ENCODE peak calls at places on chromosomes 7 and 10, in four cellular contexts. U is progenitor cell of endocrine pancreas; N is activated CD8-positive, alpha-beta T cell treated with anti-CD3 and anti-CD28 coated beads for 36 hours; S is epithelial cell of proximal tubule. I is an unnamed sample.

GRCh38 chr10:102583435-102584417 is 60.6 kb upstream of the TRIM8 start:
- DNase-seq in S (peak), U (peak), N (peak), I (peak)

GRCh38 chr7:95549818-95550529 is 46.3 kb downstream of the PDK4 start:
- DNase-seq in S (peak), N (no peak), U (no peak), I (no peak)

GRCh38 chr10:96298362-96298761 is 5.9 kb upstream of the DNTT start:
- DNase-seq in N (no peak), S (no peak), U (no peak), I (no peak)

GRCh38 chr7:4689151-4689550 is 7.1 kb downstream of the FOXK1 start:
- DNase-seq in U (no peak), S (no peak), N (peak), I (no peak)

GRCh38 chr10:96896884-96897589 is 64.9 kb downstream of the LCOR start:
- DNase-seq in U (no peak), N (no peak), S (no peak), I (no peak)

GRCh38 chr10:124240721-124241350 is 147.4 kb upstream of the CHST15 start:
- DNase-seq in U (no peak), S (no peak), N (no peak), I (peak)

GRCh38 chr10:110265573-110266193 is 39.0 kb downstream of the SMNDC1 start:
- DNase-seq in N (no peak), S (no peak), U (no peak), I (no peak)

GRCh38 chr10:101565370-101565900 is 22.6 kb downstream of the POLL start:
- DNase-seq in N (no peak), S (no peak), U (no peak), I (no peak)

GRCh38 chr10:6400331-6400730 is 179.7 kb downstream of the PRKCQ start:
- DNase-seq in S (no peak), U (no peak), N (no peak), I (no peak)

GRCh38 chr10:116521424-116522305 is 24.1 kb upstream of the PNLIP start:
- DNase-seq in U (peak), S (no peak), N (peak), I (peak)

GRCh38 chr10:3290550-3290949 is 118.0 kb upstream of the PITRM1 start:
- DNase-seq in U (no peak), N (no peak), S (no peak), I (no peak)

GRCh38 chr10:75137533-75138438 is 26.3 kb downstream of the SAMD8 start:
- DNase-seq in U (no peak), S (peak), N (peak), I (no peak)

GRCh38 chr10:91190876-91191580 is 29.4 kb upstream of the PCGF5 start:
- DNase-seq in U (no peak), S (no peak), N (peak), I (no peak)

GRCh38 chr7:76069238-76069638 is 21.3 kb downstream of the MDH2 start:
- DNase-seq in N (peak), S (peak), U (no peak), I (no peak)
- TF ChIP-seq CTCF in N (no peak), S (peak), U (no peak), I (no peak)

GRCh38 chr7:13989944-13990295 is 454 bp upstream of the ETV1 start:
- DNase-seq in N (no peak), S (no peak), U (no peak), I (no peak)

GRCh38 chr7:13988765-13989137 is 715 bp downstream of the ETV1 start:
- DNase-seq in U (no peak), N (no peak), S (peak), I (peak)

GRCh38 chr7:13988011-13988410 is 1.5 kb downstream of the ETV1 start:
- DNase-seq in U (no peak), S (no peak), N (no peak), I (no peak)

GRCh38 chr7:13990319-13990983 is 985 bp upstream of the ETV1 start:
- DNase-seq in S (peak), U (no peak), N (peak), I (peak)

DNA sequence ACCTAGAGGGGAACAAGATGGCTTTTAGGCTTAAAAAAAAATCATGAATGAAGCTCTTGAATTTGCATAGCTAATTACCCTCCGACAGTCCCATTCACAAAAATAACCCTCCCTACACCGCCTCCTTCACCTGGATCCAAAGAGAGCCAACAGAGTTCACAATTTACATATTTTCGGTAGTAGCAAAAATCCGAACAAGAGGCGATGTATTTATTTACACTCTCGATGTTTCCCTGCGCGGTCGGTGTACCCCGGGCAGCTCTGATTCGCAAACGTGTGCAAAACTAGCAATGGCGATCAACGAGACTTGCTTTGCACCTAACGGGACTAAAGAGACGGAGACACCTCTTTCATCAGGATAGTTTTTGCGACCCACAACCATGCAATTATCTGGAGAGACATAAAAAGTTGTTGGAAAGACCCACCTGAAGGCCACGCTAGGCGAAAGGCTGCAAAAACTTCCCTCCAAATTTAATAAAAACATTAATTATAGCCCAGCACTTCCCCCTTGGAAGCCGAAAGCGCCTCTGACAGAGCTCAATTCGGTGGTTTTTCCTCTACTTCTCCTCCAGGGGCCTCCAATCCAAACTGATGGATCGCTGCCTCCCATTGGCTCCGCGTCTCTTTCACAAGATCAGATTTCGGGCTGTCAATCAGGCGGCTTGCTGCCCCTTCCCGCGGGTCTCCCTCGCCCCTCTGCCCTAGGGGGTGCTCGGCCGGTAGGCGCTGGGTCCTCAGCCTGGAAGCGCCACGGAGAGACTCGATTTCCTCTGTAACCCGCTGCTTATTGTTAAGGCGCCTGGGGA is at the start of gene ETV1:
- DNase-seq in N (peak), S (peak), U (peak), I (peak)
- TF ChIP-seq CTCF in N (no peak), S (peak), U (peak), I (peak)

GRCh38 chr10:59181668-59182067 is 5.2 kb downstream of the PHYHIPL start:
- DNase-seq in N (no peak), U (peak), S (peak), I (no peak)
- TF ChIP-seq CTCF in N (no peak), U (peak), S (peak), I (peak)

GRCh38 chr7:101319401-101319800 is 2.2 kb downstream of the IFT22 start:
- DNase-seq in U (no peak), N (no peak), S (no peak), I (no peak)

DNA sequence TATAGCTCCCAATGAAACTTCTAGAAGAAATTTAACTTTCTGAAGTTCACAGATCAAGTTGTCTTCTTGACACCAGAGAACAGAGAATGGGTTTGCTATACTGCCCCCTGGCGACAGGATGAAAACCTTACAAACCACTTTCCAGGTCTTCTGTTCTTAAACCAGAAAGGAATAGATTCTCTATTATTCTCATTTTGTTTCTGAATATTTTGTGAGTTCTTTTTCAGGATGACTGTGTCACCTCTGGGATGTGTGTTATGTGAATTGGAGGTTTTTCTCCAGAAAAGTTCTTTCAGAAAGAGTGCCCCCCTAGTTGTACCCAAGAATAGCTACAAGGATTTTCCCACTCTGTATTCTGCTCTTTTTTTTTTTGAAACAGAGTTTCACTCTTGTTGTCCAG is 6.3 kb downstream of the IFT22 start:
- DNase-seq in S (no peak), N (peak), U (no peak), I (peak)
- TF ChIP-seq CTCF in S (peak), N (peak), U (peak), I (peak)

I was measured in glutamatergic neuron.